ENCODE peak calls at places on chromosomes 7 and 10, in eight cellular contexts. One of them, this sample, is unnamed.
A peak's percentile ranks its signal among the peaks of the same experiment; 100 is the strongest.

GRCh38 chr10:35643151-35643975 is 1.3 kb upstream of the FZD8 start:
- DNase-seq in IMR-90: peak; percentile 66
- DNase-seq in mammary epithelial cell: no peak
- DNase-seq in psoas muscle: peak; percentile 77
- DNase-seq in colonic mucosa: peak; percentile 60
- DNase-seq in right cardiac atrium: peak; percentile 97
- DNase-seq in OCI-LY7: no peak
- DNase-seq in GM23248: peak; percentile 86
- DNase-seq in this sample: no peak

GRCh38 chr7:39811161-39811614 is 138.9 kb upstream of the CDK13 start:
- DNase-seq in GM23248: peak; percentile 77
- DNase-seq in colonic mucosa: no peak
- DNase-seq in mammary epithelial cell: peak; percentile 76
- DNase-seq in OCI-LY7: no peak
- DNase-seq in right cardiac atrium: no peak
- DNase-seq in psoas muscle: no peak
- DNase-seq in IMR-90: peak; percentile 25
- DNase-seq in this sample: no peak

GRCh38 chr7:2487586-2488271 is 11.5 kb upstream of the GRIFIN start:
- DNase-seq in OCI-LY7: no peak
- DNase-seq in mammary epithelial cell: no peak
- DNase-seq in psoas muscle: no peak
- DNase-seq in right cardiac atrium: peak; percentile 86
- DNase-seq in GM23248: no peak
- DNase-seq in IMR-90: no peak
- DNase-seq in colonic mucosa: no peak
- DNase-seq in this sample: no peak

GRCh38 chr10:54434782-54435181 is 366.2 kb downstream of the PCDH15 start:
- DNase-seq in right cardiac atrium: no peak
- DNase-seq in colonic mucosa: no peak
- DNase-seq in mammary epithelial cell: no peak
- DNase-seq in GM23248: no peak
- DNase-seq in IMR-90: no peak
- DNase-seq in OCI-LY7: no peak
- DNase-seq in psoas muscle: no peak
- DNase-seq in this sample: no peak

GRCh38 chr10:11793762-11794479 is 29.2 kb upstream of the PROSER2 start:
- DNase-seq in psoas muscle: no peak
- DNase-seq in right cardiac atrium: no peak
- DNase-seq in OCI-LY7: no peak
- DNase-seq in GM23248: peak; percentile 65
- DNase-seq in mammary epithelial cell: peak; percentile 40
- DNase-seq in colonic mucosa: no peak
- DNase-seq in IMR-90: peak; percentile 80
- DNase-seq in this sample: no peak

GRCh38 chr10:120715214-120715613 is 135.9 kb upstream of the WDR11 start:
- DNase-seq in psoas muscle: no peak
- DNase-seq in colonic mucosa: no peak
- DNase-seq in right cardiac atrium: no peak
- DNase-seq in OCI-LY7: no peak
- DNase-seq in GM23248: no peak
- DNase-seq in IMR-90: no peak
- DNase-seq in mammary epithelial cell: no peak
- DNase-seq in this sample: no peak

GRCh38 chr10:5905854-5906507 is 15.9 kb downstream of the FBH1 start:
- DNase-seq in right cardiac atrium: peak; percentile 77
- DNase-seq in IMR-90: no peak
- DNase-seq in mammary epithelial cell: no peak
- DNase-seq in psoas muscle: peak; percentile 41
- DNase-seq in GM23248: no peak
- DNase-seq in OCI-LY7: no peak
- DNase-seq in colonic mucosa: no peak
- DNase-seq in this sample: no peak

GRCh38 chr7:150799741-150800575 is at the start of gene TMEM176B:
- DNase-seq in IMR-90: no peak
- DNase-seq in psoas muscle: peak; percentile 69
- DNase-seq in colonic mucosa: peak; percentile 78
- DNase-seq in OCI-LY7: no peak
- DNase-seq in GM23248: no peak
- DNase-seq in right cardiac atrium: peak; percentile 87
- DNase-seq in mammary epithelial cell: no peak
- DNase-seq in this sample: peak; percentile 9

GRCh38 chr7:43385856-43386255 is 197.1 kb upstream of the STK17A start:
- DNase-seq in OCI-LY7: no peak
- DNase-seq in psoas muscle: no peak
- DNase-seq in colonic mucosa: no peak
- DNase-seq in GM23248: peak; percentile 22
- DNase-seq in right cardiac atrium: no peak
- DNase-seq in IMR-90: peak; percentile 1
- DNase-seq in mammary epithelial cell: peak; percentile 89
- DNase-seq in this sample: no peak

GRCh38 chr7:12456506-12456905 is 52.8 kb upstream of the VWDE start:
- DNase-seq in OCI-LY7: no peak
- DNase-seq in colonic mucosa: no peak
- DNase-seq in right cardiac atrium: no peak
- DNase-seq in mammary epithelial cell: no peak
- DNase-seq in GM23248: no peak
- DNase-seq in IMR-90: no peak
- DNase-seq in psoas muscle: no peak
- DNase-seq in this sample: no peak

GRCh38 chr10:15182541-15183207 is 14.2 kb upstream of the NMT2 start:
- DNase-seq in psoas muscle: no peak
- DNase-seq in colonic mucosa: no peak
- DNase-seq in right cardiac atrium: no peak
- DNase-seq in IMR-90: peak; percentile 58
- DNase-seq in mammary epithelial cell: no peak
- DNase-seq in GM23248: peak; percentile 60
- DNase-seq in OCI-LY7: no peak
- DNase-seq in this sample: no peak

GRCh38 chr7:390761-391410 is 100.9 kb downstream of the FOXL3 start:
- DNase-seq in psoas muscle: no peak
- DNase-seq in IMR-90: no peak
- DNase-seq in GM23248: no peak
- DNase-seq in colonic mucosa: peak; percentile 12
- DNase-seq in right cardiac atrium: no peak
- DNase-seq in mammary epithelial cell: no peak
- DNase-seq in OCI-LY7: no peak
- DNase-seq in this sample: no peak

GRCh38 chr7:47153076-47153475 is 428.8 kb downstream of the TNS3 start:
- DNase-seq in IMR-90: peak; percentile 96
- DNase-seq in mammary epithelial cell: peak; percentile 28
- DNase-seq in colonic mucosa: peak; percentile 34
- DNase-seq in GM23248: peak; percentile 76
- DNase-seq in right cardiac atrium: no peak
- DNase-seq in psoas muscle: no peak
- DNase-seq in OCI-LY7: peak; percentile 69
- DNase-seq in this sample: no peak

GRCh38 chr10:132834311-132834761 is 48.4 kb upstream of the NKX6-2 start:
- DNase-seq in IMR-90: no peak
- DNase-seq in mammary epithelial cell: no peak
- DNase-seq in right cardiac atrium: no peak
- DNase-seq in GM23248: no peak
- DNase-seq in colonic mucosa: no peak
- DNase-seq in OCI-LY7: no peak
- DNase-seq in psoas muscle: no peak
- DNase-seq in this sample: no peak

GRCh38 chr7:153510674-153511073 is 541.5 kb upstream of the DPP6 start:
- DNase-seq in right cardiac atrium: no peak
- DNase-seq in mammary epithelial cell: no peak
- DNase-seq in GM23248: no peak
- DNase-seq in OCI-LY7: no peak
- DNase-seq in psoas muscle: no peak
- DNase-seq in colonic mucosa: no peak
- DNase-seq in IMR-90: no peak
- DNase-seq in this sample: no peak

GRCh38 chr10:53111529-53111928 is 338.9 kb upstream of the MBL2 start:
- DNase-seq in OCI-LY7: peak; percentile 61
- DNase-seq in IMR-90: no peak
- DNase-seq in GM23248: no peak
- DNase-seq in right cardiac atrium: no peak
- DNase-seq in psoas muscle: no peak
- DNase-seq in mammary epithelial cell: no peak
- DNase-seq in colonic mucosa: no peak
- DNase-seq in this sample: peak; percentile 3

GRCh38 chr10:58531084-58531695 is 18.5 kb downstream of the BICC1 start:
- DNase-seq in colonic mucosa: peak; percentile 66
- DNase-seq in psoas muscle: peak; percentile 10
- DNase-seq in OCI-LY7: peak; percentile 54
- DNase-seq in IMR-90: peak; percentile 76
- DNase-seq in mammary epithelial cell: peak; percentile 68
- DNase-seq in GM23248: peak; percentile 79
- DNase-seq in right cardiac atrium: peak; percentile 29
- DNase-seq in this sample: no peak

GRCh38 chr7:46930336-46930735 is 651.6 kb downstream of the TNS3 start:
- DNase-seq in OCI-LY7: no peak
- DNase-seq in colonic mucosa: no peak
- DNase-seq in GM23248: peak; percentile 97
- DNase-seq in mammary epithelial cell: peak; percentile 95
- DNase-seq in IMR-90: peak; percentile 97
- DNase-seq in psoas muscle: peak; percentile 30
- DNase-seq in right cardiac atrium: no peak
- DNase-seq in this sample: no peak

GRCh38 chr10:33126118-33126517 is 168.1 kb upstream of the ITGB1 start:
- DNase-seq in GM23248: no peak
- DNase-seq in psoas muscle: no peak
- DNase-seq in colonic mucosa: no peak
- DNase-seq in OCI-LY7: peak; percentile 64
- DNase-seq in IMR-90: peak; percentile 64
- DNase-seq in right cardiac atrium: no peak
- DNase-seq in mammary epithelial cell: peak; percentile 87
- DNase-seq in this sample: peak; percentile 48

GRCh38 chr7:37408885-37409248 is 39.8 kb downstream of the ELMO1 start:
- DNase-seq in GM23248: no peak
- DNase-seq in right cardiac atrium: no peak
- DNase-seq in mammary epithelial cell: no peak
- DNase-seq in colonic mucosa: no peak
- DNase-seq in OCI-LY7: no peak
- DNase-seq in psoas muscle: no peak
- DNase-seq in IMR-90: no peak
- DNase-seq in this sample: no peak
- H3K4me1 ChIP-seq in GM23248: no peaks in the 10 kb centered on the region
- H3K4me1 ChIP-seq in right cardiac atrium: peaks cover 12% of the 10 kb centered on the region
- H3K4me1 ChIP-seq in mammary epithelial cell: no peaks in the 10 kb centered on the region
- H3K4me1 ChIP-seq in colonic mucosa: no peaks in the 10 kb centered on the region
- H3K4me1 ChIP-seq in OCI-LY7: no peaks in the 10 kb centered on the region
- H3K4me1 ChIP-seq in psoas muscle: peaks cover 3% of the 10 kb centered on the region
- H3K4me1 ChIP-seq in IMR-90: no peaks in the 10 kb centered on the region
- H3K4me1 ChIP-seq in this sample: peaks cover 34% of the 10 kb centered on the region

GRCh38 chr7:102395958-102396709 is at the start of gene PRKRIP1:
- DNase-seq in right cardiac atrium: peak; percentile 91
- DNase-seq in GM23248: peak; percentile 95
- DNase-seq in colonic mucosa: peak; percentile 90
- DNase-seq in IMR-90: peak; percentile 92
- DNase-seq in psoas muscle: peak; percentile 83
- DNase-seq in OCI-LY7: peak; percentile 100
- DNase-seq in mammary epithelial cell: peak; percentile 89
- DNase-seq in this sample: peak; percentile 90

GRCh38 chr7:102390697-102391484 is 5.3 kb upstream of the PRKRIP1 start:
- DNase-seq in IMR-90: peak; percentile 66
- DNase-seq in OCI-LY7: peak; percentile 81
- DNase-seq in psoas muscle: peak; percentile 84
- DNase-seq in colonic mucosa: peak; percentile 89
- DNase-seq in mammary epithelial cell: peak; percentile 52
- DNase-seq in GM23248: peak; percentile 80
- DNase-seq in right cardiac atrium: peak; percentile 92
- DNase-seq in this sample: peak; percentile 72

GRCh38 chr7:102395620-102395957 is 574 bp upstream of the PRKRIP1 start:
- DNase-seq in mammary epithelial cell: no peak
- DNase-seq in psoas muscle: no peak
- DNase-seq in OCI-LY7: peak; percentile 22
- DNase-seq in GM23248: peak; percentile 63
- DNase-seq in colonic mucosa: no peak
- DNase-seq in IMR-90: peak; percentile 19
- DNase-seq in right cardiac atrium: no peak
- DNase-seq in this sample: no peak

GRCh38 chr7:102392332-102392731 is 3.8 kb upstream of the PRKRIP1 start:
- DNase-seq in mammary epithelial cell: no peak
- DNase-seq in GM23248: no peak
- DNase-seq in OCI-LY7: no peak
- DNase-seq in IMR-90: no peak
- DNase-seq in colonic mucosa: no peak
- DNase-seq in psoas muscle: no peak
- DNase-seq in right cardiac atrium: no peak
- DNase-seq in this sample: no peak

DNA sequence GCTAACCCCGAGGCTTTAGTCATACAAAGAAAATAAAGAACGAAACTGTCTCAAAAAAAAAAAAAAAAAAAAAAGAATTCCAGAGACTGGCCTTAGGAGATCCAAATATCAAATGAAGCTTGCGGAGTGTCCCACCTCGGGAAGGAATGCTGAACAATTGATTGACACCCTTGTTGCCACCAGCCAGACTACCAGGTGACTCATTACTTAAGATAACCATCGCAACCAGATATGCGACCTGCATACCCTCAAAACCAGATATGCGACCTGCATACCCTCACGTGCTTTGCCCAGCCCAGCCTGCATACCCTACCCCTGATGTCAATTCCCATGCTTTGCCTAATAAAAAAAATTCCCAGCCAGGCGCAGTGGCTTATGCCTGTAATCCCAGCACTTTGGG is 2.7 kb upstream of the PRKRIP1 start:
- DNase-seq in right cardiac atrium: no peak
- DNase-seq in OCI-LY7: no peak
- DNase-seq in GM23248: no peak
- DNase-seq in colonic mucosa: no peak
- DNase-seq in mammary epithelial cell: no peak
- DNase-seq in IMR-90: no peak
- DNase-seq in psoas muscle: no peak
- DNase-seq in this sample: no peak
- H3K27ac ChIP-seq in right cardiac atrium: no peak overlapping the region
- H3K27ac ChIP-seq in OCI-LY7: no peak overlapping the region
- H3K27ac ChIP-seq in GM23248: no peak overlapping the region
- H3K27ac ChIP-seq in colonic mucosa: no peak overlapping the region
- H3K27ac ChIP-seq in mammary epithelial cell: no peak overlapping the region
- H3K27ac ChIP-seq in IMR-90: no peak overlapping the region
- H3K27ac ChIP-seq in psoas muscle: no peak overlapping the region
- H3K27ac ChIP-seq in this sample: no peak overlapping the region

GRCh38 chr7:51352174-51353145 is 35.9 kb upstream of the COBL start:
- DNase-seq in colonic mucosa: no peak
- DNase-seq in right cardiac atrium: no peak
- DNase-seq in OCI-LY7: no peak
- DNase-seq in psoas muscle: no peak
- DNase-seq in GM23248: peak; percentile 3
- DNase-seq in IMR-90: no peak
- DNase-seq in mammary epithelial cell: no peak
- DNase-seq in this sample: no peak
- H3K4me1 ChIP-seq in colonic mucosa: peaks cover 2% of the 10 kb centered on the region
- H3K4me1 ChIP-seq in right cardiac atrium: peaks cover 2% of the 10 kb centered on the region
- H3K4me1 ChIP-seq in OCI-LY7: no peaks in the 10 kb centered on the region
- H3K4me1 ChIP-seq in psoas muscle: peaks cover 9% of the 10 kb centered on the region
- H3K4me1 ChIP-seq in GM23248: no peaks in the 10 kb centered on the region
- H3K4me1 ChIP-seq in IMR-90: no peaks in the 10 kb centered on the region
- H3K4me1 ChIP-seq in mammary epithelial cell: no peaks in the 10 kb centered on the region
- H3K4me1 ChIP-seq in this sample: no peaks in the 10 kb centered on the region

DNA sequence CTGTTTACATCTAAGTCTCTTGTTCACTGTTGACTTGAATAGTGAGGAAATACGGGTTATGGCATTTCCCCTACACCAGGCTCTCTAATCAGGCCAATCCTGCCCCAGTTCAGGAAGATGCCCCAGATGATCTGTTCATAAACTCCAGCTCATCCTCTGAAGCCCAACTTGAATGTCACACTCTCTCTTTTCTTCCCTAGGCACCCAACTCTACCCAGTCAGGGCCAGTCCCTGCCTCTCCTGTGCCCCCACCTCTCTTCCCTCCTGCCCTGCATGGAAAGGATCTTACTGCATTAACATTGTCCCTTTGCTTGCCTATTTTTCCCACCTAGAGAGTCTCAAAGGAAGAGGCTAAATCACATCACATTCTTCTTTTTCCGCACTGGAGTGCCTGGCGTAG is 10.6 kb upstream of the TRPV6 start:
- DNase-seq in psoas muscle: no peak
- DNase-seq in mammary epithelial cell: no peak
- DNase-seq in right cardiac atrium: no peak
- DNase-seq in OCI-LY7: no peak
- DNase-seq in colonic mucosa: no peak
- DNase-seq in GM23248: no peak
- DNase-seq in IMR-90: no peak
- DNase-seq in this sample: no peak
- H3K27ac ChIP-seq in psoas muscle: no peak overlapping the region
- H3K27ac ChIP-seq in mammary epithelial cell: no peak overlapping the region
- H3K27ac ChIP-seq in right cardiac atrium: no peak overlapping the region
- H3K27ac ChIP-seq in OCI-LY7: no peak overlapping the region
- H3K27ac ChIP-seq in colonic mucosa: no peak overlapping the region
- H3K27ac ChIP-seq in GM23248: no peak overlapping the region
- H3K27ac ChIP-seq in IMR-90: no peak overlapping the region
- H3K27ac ChIP-seq in this sample: no peak overlapping the region

This sample was measured in naive thymus-derived CD4-positive, alpha-beta T cell.